ENCODE peak calls at places on chromosome 12, in ten cellular contexts. One of them, this sample, is unnamed.

GRCh38 chr12:25089738-25090137 is 105.2 kb downstream of the DNAI7 start:
- DNase-seq in activated naive CD4-positive, alpha-beta T cell treated with anti-CD3 and anti-CD28 coated beads, Interleukin-2, amount 50 U/mL, for 16 hours: peak
- DNase-seq in neural crest cell: no peak
- DNase-seq in stimulated activated CD8-positive, alpha-beta memory T cell treated with anti-CD3 and anti-CD28 coated beads, Interleukin-15, amount 100 ng/mL, for 24 hours: no peak
- DNase-seq in NCI-H748 treated with DMSO at 0.1 percent for 48 hours: no peak
- DNase-seq in effector memory CD4-positive, alpha-beta T cell: no peak
- DNase-seq in GM18507: no peak
- DNase-seq in occipital lobe: no peak
- DNase-seq in WTC11: no peak
- DNase-seq in GM13976: no peak
- DNase-seq in this sample: no peak

GRCh38 chr12:1532367-1532752 is 62.0 kb downstream of the FBXL14 start:
- DNase-seq in GM13976: no peak
- DNase-seq in effector memory CD4-positive, alpha-beta T cell: no peak
- DNase-seq in GM18507: no peak
- DNase-seq in occipital lobe: no peak
- DNase-seq in stimulated activated CD8-positive, alpha-beta memory T cell treated with anti-CD3 and anti-CD28 coated beads, Interleukin-15, amount 100 ng/mL, for 24 hours: no peak
- DNase-seq in activated naive CD4-positive, alpha-beta T cell treated with anti-CD3 and anti-CD28 coated beads, Interleukin-2, amount 50 U/mL, for 16 hours: no peak
- DNase-seq in neural crest cell: no peak
- DNase-seq in WTC11: no peak
- DNase-seq in NCI-H748 treated with DMSO at 0.1 percent for 48 hours: no peak
- DNase-seq in this sample: no peak

GRCh38 chr12:10154145-10154496 is 17.8 kb downstream of the OLR1 start:
- DNase-seq in GM13976: no peak
- DNase-seq in stimulated activated CD8-positive, alpha-beta memory T cell treated with anti-CD3 and anti-CD28 coated beads, Interleukin-15, amount 100 ng/mL, for 24 hours: no peak
- DNase-seq in neural crest cell: no peak
- DNase-seq in WTC11: no peak
- DNase-seq in NCI-H748 treated with DMSO at 0.1 percent for 48 hours: no peak
- DNase-seq in activated naive CD4-positive, alpha-beta T cell treated with anti-CD3 and anti-CD28 coated beads, Interleukin-2, amount 50 U/mL, for 16 hours: no peak
- DNase-seq in effector memory CD4-positive, alpha-beta T cell: no peak
- DNase-seq in occipital lobe: no peak
- DNase-seq in GM18507: no peak
- DNase-seq in this sample: no peak

GRCh38 chr12:27460471-27460978 is 14.0 kb downstream of the SMCO2 start:
- DNase-seq in activated naive CD4-positive, alpha-beta T cell treated with anti-CD3 and anti-CD28 coated beads, Interleukin-2, amount 50 U/mL, for 16 hours: peak
- DNase-seq in GM18507: no peak
- DNase-seq in WTC11: no peak
- DNase-seq in stimulated activated CD8-positive, alpha-beta memory T cell treated with anti-CD3 and anti-CD28 coated beads, Interleukin-15, amount 100 ng/mL, for 24 hours: no peak
- DNase-seq in NCI-H748 treated with DMSO at 0.1 percent for 48 hours: no peak
- DNase-seq in GM13976: no peak
- DNase-seq in neural crest cell: no peak
- DNase-seq in effector memory CD4-positive, alpha-beta T cell: no peak
- DNase-seq in occipital lobe: no peak
- DNase-seq in this sample: no peak

GRCh38 chr12:92297932-92298681 is 152.5 kb upstream of the BTG1 start:
- DNase-seq in activated naive CD4-positive, alpha-beta T cell treated with anti-CD3 and anti-CD28 coated beads, Interleukin-2, amount 50 U/mL, for 16 hours: no peak
- DNase-seq in effector memory CD4-positive, alpha-beta T cell: no peak
- DNase-seq in NCI-H748 treated with DMSO at 0.1 percent for 48 hours: no peak
- DNase-seq in GM18507: no peak
- DNase-seq in GM13976: peak
- DNase-seq in occipital lobe: no peak
- DNase-seq in neural crest cell: no peak
- DNase-seq in WTC11: no peak
- DNase-seq in stimulated activated CD8-positive, alpha-beta memory T cell treated with anti-CD3 and anti-CD28 coated beads, Interleukin-15, amount 100 ng/mL, for 24 hours: no peak
- DNase-seq in this sample: no peak

GRCh38 chr12:14664434-14665023 is 31.9 kb downstream of the GUCY2C start:
- DNase-seq in stimulated activated CD8-positive, alpha-beta memory T cell treated with anti-CD3 and anti-CD28 coated beads, Interleukin-15, amount 100 ng/mL, for 24 hours: no peak
- DNase-seq in GM18507: peak
- DNase-seq in neural crest cell: no peak
- DNase-seq in GM13976: peak
- DNase-seq in occipital lobe: no peak
- DNase-seq in effector memory CD4-positive, alpha-beta T cell: no peak
- DNase-seq in WTC11: no peak
- DNase-seq in activated naive CD4-positive, alpha-beta T cell treated with anti-CD3 and anti-CD28 coated beads, Interleukin-2, amount 50 U/mL, for 16 hours: no peak
- DNase-seq in NCI-H748 treated with DMSO at 0.1 percent for 48 hours: peak
- DNase-seq in this sample: no peak

GRCh38 chr12:76299536-76300296 is 48.5 kb downstream of the BBS10 start:
- DNase-seq in GM13976: no peak
- DNase-seq in NCI-H748 treated with DMSO at 0.1 percent for 48 hours: no peak
- DNase-seq in effector memory CD4-positive, alpha-beta T cell: no peak
- DNase-seq in neural crest cell: no peak
- DNase-seq in activated naive CD4-positive, alpha-beta T cell treated with anti-CD3 and anti-CD28 coated beads, Interleukin-2, amount 50 U/mL, for 16 hours: no peak
- DNase-seq in WTC11: no peak
- DNase-seq in occipital lobe: no peak
- DNase-seq in stimulated activated CD8-positive, alpha-beta memory T cell treated with anti-CD3 and anti-CD28 coated beads, Interleukin-15, amount 100 ng/mL, for 24 hours: no peak
- DNase-seq in GM18507: no peak
- DNase-seq in this sample: no peak

GRCh38 chr12:110312581-110313360 is 31.7 kb downstream of the ATP2A2 start:
- DNase-seq in effector memory CD4-positive, alpha-beta T cell: no peak
- DNase-seq in WTC11: no peak
- DNase-seq in GM18507: no peak
- DNase-seq in stimulated activated CD8-positive, alpha-beta memory T cell treated with anti-CD3 and anti-CD28 coated beads, Interleukin-15, amount 100 ng/mL, for 24 hours: no peak
- DNase-seq in occipital lobe: no peak
- DNase-seq in activated naive CD4-positive, alpha-beta T cell treated with anti-CD3 and anti-CD28 coated beads, Interleukin-2, amount 50 U/mL, for 16 hours: no peak
- DNase-seq in NCI-H748 treated with DMSO at 0.1 percent for 48 hours: no peak
- DNase-seq in neural crest cell: no peak
- DNase-seq in GM13976: no peak
- DNase-seq in this sample: no peak

GRCh38 chr12:123928274-123928865 is 44.3 kb downstream of the CCDC92 start:
- DNase-seq in effector memory CD4-positive, alpha-beta T cell: no peak
- DNase-seq in neural crest cell: no peak
- DNase-seq in WTC11: no peak
- DNase-seq in GM13976: no peak
- DNase-seq in NCI-H748 treated with DMSO at 0.1 percent for 48 hours: no peak
- DNase-seq in activated naive CD4-positive, alpha-beta T cell treated with anti-CD3 and anti-CD28 coated beads, Interleukin-2, amount 50 U/mL, for 16 hours: no peak
- DNase-seq in stimulated activated CD8-positive, alpha-beta memory T cell treated with anti-CD3 and anti-CD28 coated beads, Interleukin-15, amount 100 ng/mL, for 24 hours: no peak
- DNase-seq in occipital lobe: no peak
- DNase-seq in GM18507: no peak
- DNase-seq in this sample: no peak

GRCh38 chr12:90978117-90978770 is 23.3 kb upstream of the CCER1 start:
- DNase-seq in occipital lobe: no peak
- DNase-seq in NCI-H748 treated with DMSO at 0.1 percent for 48 hours: peak
- DNase-seq in effector memory CD4-positive, alpha-beta T cell: no peak
- DNase-seq in GM13976: peak
- DNase-seq in stimulated activated CD8-positive, alpha-beta memory T cell treated with anti-CD3 and anti-CD28 coated beads, Interleukin-15, amount 100 ng/mL, for 24 hours: no peak
- DNase-seq in neural crest cell: no peak
- DNase-seq in WTC11: no peak
- DNase-seq in GM18507: no peak
- DNase-seq in activated naive CD4-positive, alpha-beta T cell treated with anti-CD3 and anti-CD28 coated beads, Interleukin-2, amount 50 U/mL, for 16 hours: no peak
- DNase-seq in this sample: no peak

GRCh38 chr12:44317651-44318126 is 481.8 kb downstream of the TMEM117 start:
- DNase-seq in occipital lobe: no peak
- DNase-seq in effector memory CD4-positive, alpha-beta T cell: no peak
- DNase-seq in GM13976: peak
- DNase-seq in neural crest cell: no peak
- DNase-seq in NCI-H748 treated with DMSO at 0.1 percent for 48 hours: peak
- DNase-seq in activated naive CD4-positive, alpha-beta T cell treated with anti-CD3 and anti-CD28 coated beads, Interleukin-2, amount 50 U/mL, for 16 hours: no peak
- DNase-seq in stimulated activated CD8-positive, alpha-beta memory T cell treated with anti-CD3 and anti-CD28 coated beads, Interleukin-15, amount 100 ng/mL, for 24 hours: no peak
- DNase-seq in GM18507: no peak
- DNase-seq in WTC11: peak
- DNase-seq in this sample: no peak

GRCh38 chr12:1326258-1326657 is 268.1 kb downstream of the FBXL14 start:
- DNase-seq in GM13976: no peak
- DNase-seq in NCI-H748 treated with DMSO at 0.1 percent for 48 hours: no peak
- DNase-seq in activated naive CD4-positive, alpha-beta T cell treated with anti-CD3 and anti-CD28 coated beads, Interleukin-2, amount 50 U/mL, for 16 hours: no peak
- DNase-seq in neural crest cell: no peak
- DNase-seq in effector memory CD4-positive, alpha-beta T cell: no peak
- DNase-seq in WTC11: no peak
- DNase-seq in occipital lobe: no peak
- DNase-seq in stimulated activated CD8-positive, alpha-beta memory T cell treated with anti-CD3 and anti-CD28 coated beads, Interleukin-15, amount 100 ng/mL, for 24 hours: no peak
- DNase-seq in GM18507: no peak
- DNase-seq in this sample: no peak